ENCODE peak calls at places on chromosomes 2 and 18, in six cellular contexts. L is AG04450; J is CD4-positive, alpha-beta T cell; C is OCI-LY7; D is PC-3; Z is lower leg skin. M is an unnamed sample.

GRCh38 chr2:226776104-226776503 is 23.5 kb downstream of the IRS1 start:
- DNase-seq in L (no peak), Z (no peak), C (no peak), J (no peak), D (no peak), M (no peak)

GRCh38 chr2:199946196-199946595 is 9.1 kb downstream of the TYW5 start:
- DNase-seq in J (no peak), D (no peak), C (no peak), L (no peak), Z (no peak), M (no peak)

GRCh38 chr2:233413046-233413445 is 58.8 kb downstream of the DGKD start:
- DNase-seq in J (no peak), D (peak), L (no peak), C (no peak), Z (no peak), M (no peak)

GRCh38 chr2:172839446-172839845 is 103.8 kb downstream of the RAPGEF4 start:
- DNase-seq in D (peak), L (no peak), J (no peak), C (no peak), Z (no peak), M (no peak)

GRCh38 chr2:229775614-229776313 is 61.4 kb upstream of the DNER start:
- DNase-seq in C (peak), J (no peak), D (no peak), Z (no peak), L (no peak), M (no peak)

GRCh38 chr2:63842149-63843061 is 709 bp downstream of the UGP2 start:
- DNase-seq in Z (peak), C (peak), L (peak), J (no peak), D (peak), M (no peak)

GRCh38 chr2:67871696-67872320 is 191.0 kb downstream of the C1D start:
- DNase-seq in J (no peak), L (no peak), Z (no peak), D (peak), C (no peak), M (no peak)

GRCh38 chr2:156037472-156037871 is 295.0 kb downstream of the NR4A2 start:
- DNase-seq in D (peak), J (no peak), L (no peak), Z (no peak), C (no peak), M (no peak)

GRCh38 chr18:63511285-63511684 is 30.9 kb upstream of the SERPINB12 start:
- DNase-seq in Z (no peak), C (peak), D (peak), J (no peak), L (peak), M (peak)

GRCh38 chr2:46954951-46955571 is 39.5 kb upstream of the MCFD2 start:
- DNase-seq in C (no peak), D (peak), L (peak), J (no peak), Z (peak), M (no peak)

GRCh38 chr2:228669751-228670150 is 488.3 kb upstream of the SPHKAP start:
- DNase-seq in Z (no peak), L (no peak), D (no peak), C (no peak), J (no peak), M (no peak)

GRCh38 chr2:36352024-36352398 is 3.6 kb upstream of the CRIM1 start:
- DNase-seq in L (no peak), C (peak), Z (no peak), J (no peak), D (peak), M (no peak)

GRCh38 chr2:4914551-4914950 is 777.6 kb upstream of the SOX11 start:
- DNase-seq in Z (no peak), D (peak), C (no peak), L (no peak), J (no peak), M (no peak)

GRCh38 chr2:201950606-201951005 is 83.0 kb upstream of the FZD7 start:
- DNase-seq in D (peak), Z (no peak), J (no peak), L (no peak), C (no peak), M (no peak)

GRCh38 chr2:240402566-240403295 is 32.7 kb upstream of the GPC1 start:
- DNase-seq in J (no peak), L (no peak), C (no peak), Z (no peak), D (no peak), M (no peak)

GRCh38 chr18:63454497-63454896 is 22.3 kb upstream of the SERPINB5 start:
- DNase-seq in C (no peak), J (no peak), Z (no peak), D (peak), L (no peak), M (no peak)

GRCh38 chr18:23042133-23042532 is 93.2 kb upstream of the CABLES1 start:
- DNase-seq in J (no peak), D (no peak), L (no peak), C (no peak), Z (no peak), M (no peak)

GRCh38 chr2:204982303-204982702 is 437.0 kb downstream of the PARD3B start:
- DNase-seq in D (no peak), C (no peak), Z (no peak), L (no peak), J (no peak), M (no peak)

GRCh38 chr18:51211552-51211951 is 14.1 kb upstream of the MEX3C start:
- DNase-seq in J (no peak), L (no peak), C (no peak), Z (peak), D (peak), M (no peak)

GRCh38 chr2:71894266-71894665 is 253.4 kb downstream of the CYP26B1 start:
- DNase-seq in C (no peak), D (no peak), L (no peak), J (no peak), Z (peak), M (no peak)
- TF ChIP-seq CTCF in C (no peak), D (no peak), L (no peak), J (no peak), Z (no peak), M (no peak)

DNA sequence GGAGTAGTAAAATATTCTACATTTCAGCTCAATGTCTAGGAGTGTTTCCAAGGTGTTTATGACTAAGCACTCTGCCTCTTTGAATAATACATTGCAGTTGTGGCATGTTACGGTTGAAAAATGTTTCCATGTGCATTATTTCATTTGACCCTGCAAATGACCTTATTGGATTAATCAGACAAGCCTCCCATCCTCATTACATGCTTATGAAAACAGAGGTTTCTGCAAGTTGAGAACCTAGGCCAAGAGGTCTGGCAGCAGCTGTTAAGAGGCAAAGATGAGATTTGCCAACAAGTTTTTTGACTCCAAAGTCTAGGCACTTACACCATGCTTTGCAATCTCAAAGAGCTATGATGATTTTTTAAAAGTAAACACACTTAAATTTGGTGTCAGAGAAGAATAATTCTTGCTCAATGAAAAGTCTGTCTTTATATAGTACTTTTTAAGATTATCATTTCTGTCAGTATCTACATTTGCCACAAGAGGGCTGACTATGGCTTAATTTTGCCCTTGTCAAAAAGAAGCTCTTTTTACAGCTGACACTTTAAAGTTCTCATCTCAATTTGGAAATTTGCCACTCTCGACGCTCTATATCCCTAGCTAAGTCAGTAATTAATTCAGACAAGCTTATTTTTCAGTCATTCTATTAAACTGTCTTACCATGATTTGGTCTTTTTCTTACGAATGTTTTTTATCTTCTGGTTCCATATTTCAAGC is 260.6 kb downstream of the PAX3 start:
- DNase-seq in D (peak), L (no peak), Z (no peak), J (no peak), C (no peak), M (no peak)
- TF ChIP-seq CTCF in D (peak), L (peak), Z (no peak), J (no peak), C (peak), M (peak)

GRCh38 chr2:101815739-101816391 is 118.4 kb downstream of the MAP4K4 start:
- DNase-seq in D (no peak), J (no peak), Z (no peak), C (no peak), L (no peak), M (no peak)
- TF ChIP-seq CTCF in D (no peak), J (no peak), Z (no peak), C (no peak), L (no peak), M (no peak)

GRCh38 chr2:160429248-160430000 is 64.2 kb downstream of the RBMS1 start:
- DNase-seq in L (no peak), Z (no peak), J (no peak), D (peak), C (peak), M (no peak)
- TF ChIP-seq CTCF in L (peak), Z (no peak), J (peak), D (peak), C (peak), M (peak)

GRCh38 chr2:168246483-168247340 is 683 bp downstream of the STK39 start:
- DNase-seq in L (no peak), J (peak), D (peak), Z (peak), C (peak), M (peak)
- TF ChIP-seq CTCF in L (peak), J (no peak), D (peak), Z (no peak), C (peak), M (peak)

M was measured in progenitor cell of endocrine pancreas.